ENCODE peak calls at places on chromosomes 6 and 20, in five cellular contexts. E is sigmoid colon; Z is activated T-cell treated with anti-CD3 and anti-CD28 coated beads for 48 hours; I is neuronal stem cell; P is effector memory CD4-positive, alpha-beta T cell. V is an unnamed sample.

GRCh38 chr6:108732101-108732870 is 115.9 kb upstream of the ARMC2 start:
- DNase-seq in I (no peak), Z (no peak), P (no peak), E (no peak), V (no peak)

GRCh38 chr20:62186887-62187866 is 4.3 kb downstream of the MTG2 start:
- DNase-seq in Z (no peak), E (no peak), P (no peak), I (no peak), V (no peak)

GRCh38 chr6:158475344-158476302 is 84.3 kb upstream of the TMEM181 start:
- DNase-seq in Z (no peak), P (no peak), E (no peak), I (no peak), V (peak)

GRCh38 chr20:51402201-51402600 is 140.3 kb downstream of the NFATC2 start:
- DNase-seq in P (no peak), I (no peak), E (no peak), Z (no peak), V (no peak)

GRCh38 chr6:7727150-7727950 is 1.5 kb downstream of the BMP6 start:
- DNase-seq in I (peak), P (no peak), Z (peak), E (no peak), V (peak)

GRCh38 chr6:134822920-134823430 is 126.9 kb downstream of the ALDH8A1 start:
- DNase-seq in I (peak), Z (peak), P (peak), E (no peak), V (peak)

GRCh38 chr6:52894278-52894677 is 15.2 kb downstream of the GSTA3 start:
- DNase-seq in P (no peak), Z (no peak), E (no peak), I (no peak), V (no peak)

GRCh38 chr6:15508363-15509330 is 154.2 kb downstream of the DTNBP1 start:
- DNase-seq in P (no peak), E (peak), I (no peak), Z (no peak), V (peak)

GRCh38 chr20:25045343-25045712 is 12.6 kb downstream of the ACSS1 start:
- DNase-seq in I (no peak), E (peak), Z (no peak), P (no peak), V (no peak)

GRCh38 chr6:36443951-36444428 is 1.2 kb downstream of the KCTD20 start:
- DNase-seq in I (no peak), Z (no peak), E (no peak), P (no peak), V (peak)

GRCh38 chr6:41577865-41578713 is 31.9 kb downstream of the FOXP4 start:
- DNase-seq in E (no peak), Z (no peak), P (no peak), I (peak), V (peak)

GRCh38 chr6:13814176-13814937 is at the start of gene MCUR1:
- DNase-seq in I (peak), Z (peak), P (peak), E (peak), V (peak)